ENCODE peak calls at places on chromosome 17, in seven cellular contexts. F is pancreas, A is SK-N-SH, W is mesendoderm, Z is uterus, T is lower lobe of right lung, O is BJ. E is an unnamed sample. For H3K27me3, the result is how much of the 10 kb centered on the place peaks cover.

GRCh38 chr17:12545877-12546513 is 119.7 kb upstream of the MYOCD start:
- DNase-seq in F (no peak), A (peak), W (peak), Z (no peak), T (no peak), O (no peak), E (peak)

GRCh38 chr17:27207073-27207511 is 86.8 kb upstream of the WSB1 start:
- DNase-seq in F (no peak), A (no peak), W (no peak), Z (no peak), T (no peak), O (peak), E (no peak)

GRCh38 chr17:76562734-76563148 is 22.9 kb downstream of the PRCD start:
- DNase-seq in F (no peak), A (peak), W (no peak), Z (peak), T (no peak), O (peak), E (peak)

GRCh38 chr17:17387017-17387416 is 83.8 kb downstream of the NT5M start:
- DNase-seq in F (peak), A (no peak), W (no peak), Z (no peak), T (no peak), O (no peak), E (no peak)

GRCh38 chr17:42436401-42436800 is 13.3 kb upstream of the CAVIN1 start:
- DNase-seq in F (no peak), A (no peak), W (no peak), Z (peak), T (no peak), O (peak), E (no peak)

GRCh38 chr17:20009302-20010098 is at the start of gene SPECC1:
- DNase-seq in F (peak), A (peak), W (peak), Z (peak), T (peak), O (no peak), E (peak)

GRCh38 chr17:69434164-69434579 is 19.7 kb downstream of the MAP2K6 start:
- DNase-seq in F (no peak), A (no peak), W (no peak), Z (peak), T (no peak), O (no peak), E (peak)

GRCh38 chr17:40076101-40076498 is 13.3 kb downstream of the THRA start:
- DNase-seq in F (no peak), A (no peak), W (no peak), Z (no peak), T (no peak), O (no peak), E (no peak)

GRCh38 chr17:77526728-77527355 is 386.1 kb downstream of the SEC14L1 start:
- DNase-seq in F (no peak), A (no peak), W (no peak), Z (no peak), T (no peak), O (no peak), E (no peak)

GRCh38 chr17:70173646-70174045 is 4.3 kb downstream of the KCNJ2 start:
- DNase-seq in F (no peak), A (no peak), W (no peak), Z (no peak), T (no peak), O (no peak), E (no peak)

GRCh38 chr17:36505171-36505570 is 18.7 kb downstream of the ZNHIT3 start:
- DNase-seq in F (no peak), A (no peak), W (no peak), Z (no peak), T (no peak), O (no peak), E (no peak)

GRCh38 chr17:33594000-33594399 is 300.9 kb upstream of the ASIC2 start:
- DNase-seq in F (no peak), A (no peak), W (no peak), Z (no peak), T (no peak), O (no peak), E (peak)

GRCh38 chr17:12242390-12242954 is 221.8 kb downstream of the MAP2K4 start:
- DNase-seq in F (no peak), A (no peak), W (no peak), Z (no peak), T (no peak), O (no peak), E (no peak)

GRCh38 chr17:35254107-35254802 is 11.4 kb downstream of the SLFN5 start:
- DNase-seq in F (peak), A (no peak), W (no peak), Z (peak), T (peak), O (peak), E (no peak)

GRCh38 chr17:8060274-8060673 is 21.4 kb downstream of the ALOX15B start:
- DNase-seq in F (no peak), A (peak), W (peak), Z (peak), T (peak), O (peak), E (peak)

GRCh38 chr17:76089680-76090516 is 10.9 kb downstream of the ZACN start:
- DNase-seq in F (no peak), A (peak), W (no peak), Z (no peak), T (peak), O (no peak), E (peak)

GRCh38 chr17:77471984-77472836 is 331.4 kb downstream of the SEC14L1 start:
- DNase-seq in F (no peak), A (peak), W (peak), Z (peak), T (peak), O (no peak), E (peak)

GRCh38 chr17:3552916-3553315 is 4.7 kb downstream of the TRPV3 start:
- DNase-seq in F (no peak), A (no peak), W (no peak), Z (no peak), T (no peak), O (no peak), E (no peak)

GRCh38 chr17:7204828-7205461 is 14.7 kb downstream of the DLG4 start:
- DNase-seq in F (peak), A (peak), W (peak), Z (peak), T (peak), O (no peak), E (peak)

GRCh38 chr17:71329310-71330098 is 791.3 kb upstream of the SOX9 start:
- DNase-seq in F (no peak), A (no peak), W (peak), Z (no peak), T (no peak), O (no peak), E (no peak)

GRCh38 chr17:58121925-58122324 is 26.3 kb upstream of the OR4D1 start:
- DNase-seq in F (no peak), A (peak), W (peak), Z (no peak), T (no peak), O (no peak), E (peak)

GRCh38 chr17:77253611-77254051 is 112.9 kb downstream of the SEC14L1 start:
- DNase-seq in F (no peak), A (no peak), W (no peak), Z (no peak), T (no peak), O (no peak), E (no peak)

GRCh38 chr17:41326173-41327145 is 10.9 kb upstream of the KRTAP17-1 start:
- DNase-seq in F (no peak), A (no peak), W (no peak), Z (no peak), T (no peak), O (no peak), E (no peak)

GRCh38 chr17:27616414-27616813 is 14.6 kb upstream of the LGALS9 start:
- DNase-seq in F (no peak), A (no peak), W (no peak), Z (no peak), T (no peak), O (no peak), E (no peak)

GRCh38 chr17:58531122-58531521 is 16.7 kb upstream of the MTMR4 start:
- DNase-seq in F (no peak), A (peak), W (no peak), Z (no peak), T (no peak), O (no peak), E (no peak)

GRCh38 chr17:62802531-62803205 is 5.4 kb downstream of the MARCHF10 start:
- DNase-seq in F (no peak), A (no peak), W (no peak), Z (no peak), T (no peak), O (no peak), E (peak)

GRCh38 chr17:10036511-10037061 is 131.5 kb upstream of the RCVRN start:
- DNase-seq in F (no peak), A (no peak), W (no peak), Z (peak), T (peak), O (no peak), E (no peak)

GRCh38 chr17:17236295-17237025 is 508 bp downstream of the FLCN start:
- DNase-seq in F (peak), A (no peak), W (peak), Z (no peak), T (no peak), O (no peak), E (no peak)

GRCh38 chr17:68423251-68423650 is 34.0 kb downstream of the WIPI1 start:
- DNase-seq in F (no peak), A (no peak), W (no peak), Z (no peak), T (no peak), O (no peak), E (no peak)

GRCh38 chr17:71803656-71804284 is 317.1 kb upstream of the SOX9 start:
- DNase-seq in F (peak), A (no peak), W (no peak), Z (no peak), T (no peak), O (no peak), E (no peak)

GRCh38 chr17:68461589-68461988 is 4.3 kb upstream of the WIPI1 start:
- DNase-seq in F (peak), A (no peak), W (no peak), Z (no peak), T (no peak), O (no peak), E (peak)

GRCh38 chr17:78223765-78224164 is 7.7 kb upstream of the TMEM235 start:
- DNase-seq in F (no peak), A (no peak), W (no peak), Z (no peak), T (no peak), O (no peak), E (no peak)

GRCh38 chr17:45907720-45908395 is 13.5 kb downstream of the MAPT start:
- DNase-seq in F (no peak), A (no peak), W (no peak), Z (no peak), T (no peak), O (no peak), E (peak)

GRCh38 chr17:40092581-40092980 is 7.8 kb downstream of the NR1D1 start:
- DNase-seq in F (no peak), A (no peak), W (no peak), Z (peak), T (no peak), O (no peak), E (no peak)

GRCh38 chr17:50864747-50865059 is 1.5 kb downstream of the TOB1 start:
- DNase-seq in F (no peak), A (no peak), W (no peak), Z (no peak), T (no peak), O (no peak), E (no peak)

GRCh38 chr17:35730400-35731005 is 936 bp upstream of the RASL10B start:
- DNase-seq in F (no peak), A (no peak), W (no peak), Z (no peak), T (no peak), O (no peak), E (no peak)

GRCh38 chr17:36072431-36073121 is 8.5 kb downstream of the CCL18 start:
- DNase-seq in F (peak), A (peak), W (peak), Z (peak), T (peak), O (no peak), E (peak)

DNA sequence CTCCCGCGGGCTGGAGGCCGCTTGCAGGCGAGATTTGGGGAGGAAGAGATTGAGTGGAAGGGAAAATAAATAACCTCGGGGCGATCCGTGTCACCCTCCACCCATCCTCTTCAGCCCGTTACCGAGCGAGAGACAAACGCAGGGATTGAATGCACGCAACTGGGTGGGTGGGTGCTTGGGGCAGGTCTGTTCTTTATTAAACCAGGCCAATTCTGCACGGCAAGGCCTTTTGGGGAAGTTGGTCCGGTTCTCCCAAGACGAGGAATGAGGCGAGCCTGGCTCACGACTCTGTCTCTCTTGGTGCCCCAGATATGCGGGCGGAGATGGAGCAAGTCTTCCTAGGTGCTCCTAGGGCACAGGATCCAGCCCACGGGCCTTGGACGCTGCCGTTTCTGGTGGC is 396 bp upstream of the HOXB7 start:
- DNase-seq in F (no peak), A (no peak), W (no peak), Z (no peak), T (no peak), O (no peak), E (no peak)
- H3K4me3 ChIP-seq in F (peak), A (no peak), W (no peak), Z (peak), T (peak), O (no peak), E (peak)

DNA sequence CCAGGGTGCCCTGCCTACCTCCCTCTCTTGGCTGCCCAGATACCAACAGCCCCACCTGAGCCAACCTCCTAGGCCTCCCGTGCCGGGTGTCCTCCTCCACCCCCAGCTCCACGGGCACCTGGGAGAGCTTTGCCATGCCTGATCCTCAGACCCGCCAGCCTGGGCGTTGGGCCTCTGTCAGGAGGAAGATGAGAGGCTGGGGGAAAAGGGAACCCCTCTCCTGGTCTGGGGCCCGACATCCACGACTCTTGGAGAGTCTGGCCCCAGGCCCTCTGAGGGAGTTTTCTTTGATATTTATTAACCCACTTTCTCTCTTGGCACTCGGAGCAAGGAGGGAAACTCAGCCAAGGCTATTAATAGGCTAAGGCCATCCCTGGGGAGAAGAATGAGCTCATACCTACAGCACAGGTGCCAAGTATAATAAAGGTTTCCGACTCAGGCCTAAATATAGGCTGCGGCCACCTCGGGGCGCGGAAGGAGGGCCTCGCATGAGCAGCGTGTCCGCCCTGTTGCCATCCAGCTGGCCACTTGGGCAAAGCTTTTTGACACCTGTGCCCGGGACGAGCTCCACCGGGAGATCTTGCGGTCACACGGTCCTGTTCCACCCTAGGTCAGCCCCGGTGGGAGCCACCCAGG is 232.2 kb downstream of the ENGASE start:
- DNase-seq in F (peak), A (no peak), W (no peak), Z (peak), T (no peak), O (no peak), E (no peak)
- H3K27me3 ChIP-seq in F (under half), A (under half), W (under half), Z (under half), T (under half), O (under half), E (under half)

GRCh38 chr17:60888812-60889709 is 211.4 kb downstream of the BCAS3 start:
- DNase-seq in F (no peak), A (no peak), W (no peak), Z (no peak), T (no peak), O (no peak), E (no peak)

GRCh38 chr17:60893475-60893874 is 215.8 kb downstream of the BCAS3 start:
- DNase-seq in F (no peak), A (no peak), W (no peak), Z (no peak), T (no peak), O (no peak), E (no peak)

DNA sequence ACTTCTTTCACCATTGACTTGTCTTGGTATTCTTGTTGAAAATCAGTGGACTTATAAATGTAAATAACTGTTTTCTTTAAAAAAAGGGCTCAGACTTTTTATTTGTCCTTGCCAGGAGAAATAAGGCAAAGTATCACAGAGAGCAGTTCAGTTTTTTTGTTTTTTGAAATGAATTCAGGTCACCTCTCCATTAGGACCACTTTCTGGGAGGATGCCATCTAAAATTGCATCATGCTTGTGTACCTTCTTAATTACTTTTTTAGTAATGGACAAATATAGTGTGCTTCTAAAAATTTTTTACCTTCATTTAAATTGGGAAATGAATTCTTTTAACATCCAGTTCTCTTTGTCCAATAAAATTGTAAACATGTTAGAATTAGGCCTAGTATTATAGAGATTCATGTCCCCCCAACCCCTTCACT is 210.0 kb downstream of the BCAS3 start:
- DNase-seq in F (no peak), A (no peak), W (peak), Z (no peak), T (no peak), O (no peak), E (no peak)
- H3K4me3 ChIP-seq in F (no peak), A (no peak), W (no peak), Z (no peak), T (peak), O (no peak), E (no peak)

GRCh38 chr17:74643826-74644225 is 20.3 kb upstream of the CD300E start:
- DNase-seq in F (no peak), A (no peak), W (peak), Z (no peak), T (no peak), O (no peak), E (no peak)
- H3K27me3 ChIP-seq in F (under half), A (under half), W (under half), Z (under half), T (under half), O (under half), E (under half)

GRCh38 chr17:6071528-6072065 is 1.4 kb downstream of the WSCD1 start:
- DNase-seq in F (no peak), A (no peak), W (no peak), Z (no peak), T (no peak), O (no peak), E (no peak)
- H3K4me3 ChIP-seq in F (peak), A (no peak), W (no peak), Z (peak), T (peak), O (no peak), E (no peak)

GRCh38 chr17:74649909-74650308 is 26.4 kb upstream of the CD300E start:
- DNase-seq in F (no peak), A (peak), W (no peak), Z (no peak), T (no peak), O (no peak), E (peak)

GRCh38 chr17:74658620-74659019 is 35.1 kb upstream of the CD300E start:
- DNase-seq in F (no peak), A (no peak), W (no peak), Z (no peak), T (no peak), O (no peak), E (no peak)

GRCh38 chr17:74652020-74652419 is 28.5 kb upstream of the CD300E start:
- DNase-seq in F (no peak), A (peak), W (no peak), Z (no peak), T (no peak), O (no peak), E (no peak)

GRCh38 chr17:74659898-74660297 is 36.4 kb upstream of the CD300E start:
- DNase-seq in F (no peak), A (no peak), W (no peak), Z (no peak), T (no peak), O (no peak), E (no peak)

GRCh38 chr17:74654742-74655141 is 31.2 kb upstream of the CD300E start:
- DNase-seq in F (no peak), A (peak), W (no peak), Z (no peak), T (no peak), O (no peak), E (peak)
- H3K27me3 ChIP-seq in F (under half), A (under half), W (under half), Z (under half), T (under half), O (under half), E (under half)

GRCh38 chr17:181213-182163 is at the start of gene DOC2B:
- DNase-seq in F (peak), A (peak), W (peak), Z (no peak), T (peak), O (no peak), E (peak)
- H3K4me3 ChIP-seq in F (peak), A (peak), W (no peak), Z (peak), T (peak), O (no peak), E (peak)

E was measured in BE2C.